ENCODE peak calls at places on chromosome 22, in eight cellular contexts. D is fibroblast of pulmonary artery; C is stimulated activated CD8-positive, alpha-beta memory T cell treated with anti-CD3 and anti-CD28 coated beads, Interleukin-4, amount 100 ng/mL, for 4 hours; I is ecto neural progenitor cell; X is CD8-positive, alpha-beta memory T cell; Y is T-helper 9 cell; S is RWPE1; M is ELR. H is an unnamed sample.

GRCh38 chr22:50313021-50313420 is 5.6 kb upstream of the PLXNB2 start:
- DNase-seq in C (no peak), M (no peak), Y (no peak), D (no peak), S (no peak), I (no peak), X (no peak), H (no peak)

GRCh38 chr22:45413368-45414211 is at the start of the genes RIBC2 and SMC1B:
- DNase-seq in D (peak; percentile 80), X (peak; percentile 92), I (peak; percentile 84), Y (peak; percentile 76), C (peak; percentile 46), S (peak; percentile 53), M (peak; percentile 78), H (peak; percentile 19)

GRCh38 chr22:46788426-46789168 is 26.1 kb downstream of the TBC1D22A start:
- DNase-seq in S (no peak), C (no peak), Y (no peak), M (no peak), D (no peak), I (no peak), X (no peak), H (no peak)

GRCh38 chr22:39805117-39805516 is 88.4 kb downstream of the ENTHD1 start:
- DNase-seq in Y (no peak), S (no peak), D (no peak), C (no peak), X (no peak), I (no peak), M (no peak), H (no peak)

GRCh38 chr22:36423461-36424404 is 36.0 kb upstream of the MYH9 start:
- DNase-seq in M (peak; percentile 63), Y (no peak), C (no peak), S (no peak), I (no peak), X (no peak), D (peak; percentile 51), H (no peak)

GRCh38 chr22:37485714-37486223 is 415 bp downstream of the MFNG start:
- DNase-seq in X (no peak), C (no peak), D (no peak), S (no peak), Y (no peak), M (no peak), I (no peak), H (no peak)

GRCh38 chr22:32971252-32971651 is 86.9 kb downstream of the SYN3 start:
- DNase-seq in X (no peak), M (no peak), S (no peak), Y (no peak), I (no peak), C (no peak), D (no peak), H (no peak)

GRCh38 chr22:49502126-49502826 is 325.4 kb downstream of the BRD1 start:
- DNase-seq in S (no peak), I (no peak), M (no peak), C (no peak), X (no peak), D (no peak), Y (no peak), H (no peak)

GRCh38 chr22:26615149-26615548 is 2.7 kb downstream of the CRYBB1 start:
- DNase-seq in D (no peak), X (no peak), Y (no peak), I (no peak), M (no peak), S (no peak), C (no peak), H (no peak)

GRCh38 chr22:46121079-46121478 is 29.2 kb upstream of the PPARA start:
- DNase-seq in S (no peak), C (no peak), X (no peak), I (no peak), D (no peak), M (no peak), Y (no peak), H (no peak)

GRCh38 chr22:16721969-16722368 is 103.2 kb downstream of the XKR3 start:
- DNase-seq in Y (no peak), I (no peak), S (no peak), D (no peak), C (no peak), M (no peak), X (no peak), H (no peak)

GRCh38 chr22:36860821-36861659 is at the start of gene NCF4:
- DNase-seq in X (no peak), M (no peak), C (no peak), D (no peak), S (no peak), Y (peak; percentile 21), I (no peak), H (no peak)

GRCh38 chr22:48902983-48903650 is 924.6 kb downstream of the BRD1 start:
- DNase-seq in S (no peak), I (no peak), Y (no peak), M (no peak), D (no peak), X (no peak), C (no peak), H (no peak)

GRCh38 chr22:21796863-21797262 is 61.3 kb upstream of the YPEL1 start:
- DNase-seq in M (no peak), Y (no peak), I (no peak), D (no peak), S (no peak), C (no peak), X (no peak), H (no peak)

GRCh38 chr22:29270475-29271271 is 2.6 kb downstream of the EWSR1 start:
- DNase-seq in X (no peak), M (peak; percentile 60), Y (no peak), D (peak; percentile 44), C (no peak), I (no peak), S (no peak), H (no peak)

GRCh38 chr22:21029486-21030025 is 2.8 kb downstream of the SLC7A4 start:
- DNase-seq in S (no peak), D (no peak), M (no peak), I (no peak), X (no peak), Y (no peak), C (no peak), H (no peak)

GRCh38 chr22:30943368-30943767 is 25.2 kb downstream of the MORC2 start:
- DNase-seq in Y (peak; percentile 59), C (no peak), D (no peak), M (no peak), I (peak; percentile 10), X (peak; percentile 81), S (no peak), H (no peak)

GRCh38 chr22:24159650-24160049 is 21.6 kb upstream of the SUSD2 start:
- DNase-seq in S (no peak), C (no peak), Y (no peak), X (no peak), D (no peak), I (no peak), M (no peak), H (no peak)

GRCh38 chr22:50202130-50202671 is 1.4 kb downstream of the SELENOO start:
- DNase-seq in Y (no peak), D (no peak), C (no peak), X (no peak), M (no peak), I (no peak), S (no peak), H (no peak)

GRCh38 chr22:31872209-31872608 is 72.1 kb upstream of the YWHAH start:
- DNase-seq in C (no peak), D (peak; percentile 30), Y (no peak), M (peak; percentile 33), S (no peak), X (no peak), I (no peak), H (no peak)

GRCh38 chr22:38733329-38734202 is 22.2 kb downstream of the SUN2 start:
- DNase-seq in D (peak; percentile 41), S (peak; percentile 34), I (peak; percentile 63), X (peak; percentile 75), C (no peak), Y (peak; percentile 35), M (peak; percentile 52), H (no peak)

GRCh38 chr22:35476341-35476740 is 64.3 kb upstream of the RASD2 start:
- DNase-seq in Y (no peak), M (peak; percentile 19), D (no peak), I (no peak), X (no peak), S (no peak), C (no peak), H (no peak)

GRCh38 chr22:48315415-48316244 is 1512.0 kb downstream of the BRD1 start:
- DNase-seq in M (no peak), Y (no peak), C (no peak), S (no peak), I (no peak), X (no peak), D (no peak), H (no peak)

GRCh38 chr22:44181033-44181911 is 547 bp downstream of the PARVG start:
- DNase-seq in S (no peak), X (peak; percentile 85), Y (peak; percentile 59), C (peak; percentile 32), D (no peak), I (no peak), M (no peak), H (no peak)

GRCh38 chr22:35597692-35598395 is 19.3 kb downstream of the MB start:
- DNase-seq in M (no peak), I (no peak), X (no peak), S (no peak), D (no peak), C (no peak), Y (no peak), H (no peak)

GRCh38 chr22:23800297-23801237 is 13.8 kb downstream of the SMARCB1 start:
- DNase-seq in C (no peak), S (no peak), I (no peak), X (no peak), M (no peak), Y (no peak), D (no peak), H (no peak)

GRCh38 chr22:23827351-23827995 is 11.3 kb downstream of the DERL3 start:
- DNase-seq in C (no peak), S (no peak), M (no peak), X (no peak), I (no peak), D (no peak), Y (no peak), H (no peak)

GRCh38 chr22:30841264-30841663 is 127.3 kb downstream of the MORC2 start:
- DNase-seq in Y (no peak), S (peak; percentile 69), M (peak; percentile 72), C (no peak), I (no peak), D (peak; percentile 36), X (no peak), H (no peak)

GRCh38 chr22:44777364-44777756 is 25.0 kb downstream of the ARHGAP8 start:
- DNase-seq in D (no peak), Y (no peak), I (no peak), X (no peak), C (no peak), S (no peak), M (no peak), H (no peak)

GRCh38 chr22:24189249-24190158 is 8.2 kb downstream of the SUSD2 start:
- DNase-seq in I (peak; percentile 83), S (peak; percentile 76), Y (no peak), C (no peak), D (peak; percentile 76), M (peak; percentile 76), X (no peak), H (no peak)

GRCh38 chr22:35517769-35518530 is 22.7 kb upstream of the RASD2 start:
- DNase-seq in I (no peak), Y (no peak), C (no peak), M (no peak), X (no peak), S (peak; percentile 20), D (no peak), H (no peak)

GRCh38 chr22:47422736-47423135 is 660.3 kb downstream of the TBC1D22A start:
- DNase-seq in S (no peak), C (no peak), I (no peak), Y (no peak), D (no peak), M (no peak), X (no peak), H (no peak)

GRCh38 chr22:24517446-24517845 is 22.3 kb downstream of the UPB1 start:
- DNase-seq in S (no peak), I (no peak), M (no peak), X (no peak), Y (no peak), D (no peak), C (no peak), H (no peak)

GRCh38 chr22:23179381-23180294 is 671 bp upstream of the BCR start:
- DNase-seq in X (no peak), S (no peak), D (no peak), C (no peak), Y (no peak), I (no peak), M (peak; percentile 25), H (no peak)